ENCODE peak calls at places on chromosome 12, in four cellular contexts. One of them, this sample, is unnamed.

GRCh38 chr12:112939761-112940357 is 1.6 kb downstream of the OAS3 start:
- DNase-seq in mucosa of descending colon: no peak
- DNase-seq in activated CD4-positive, alpha-beta T cell treated with anti-CD3 and anti-CD28 coated beads, Interleukin-2, amount 10 ng/mL, durations not matched to agents 7 days and 5 days: peak; percentile 31
- DNase-seq in Calu3: no peak
- DNase-seq in this sample: no peak

GRCh38 chr12:1474059-1474537 is 120.3 kb downstream of the FBXL14 start:
- DNase-seq in activated CD4-positive, alpha-beta T cell treated with anti-CD3 and anti-CD28 coated beads, Interleukin-2, amount 10 ng/mL, durations not matched to agents 7 days and 5 days: no peak
- DNase-seq in mucosa of descending colon: no peak
- DNase-seq in Calu3: no peak
- DNase-seq in this sample: no peak

GRCh38 chr12:80704430-80704829 is 3.0 kb upstream of the MYF6 start:
- DNase-seq in mucosa of descending colon: no peak
- DNase-seq in Calu3: no peak
- DNase-seq in activated CD4-positive, alpha-beta T cell treated with anti-CD3 and anti-CD28 coated beads, Interleukin-2, amount 10 ng/mL, durations not matched to agents 7 days and 5 days: no peak
- DNase-seq in this sample: no peak

GRCh38 chr12:64669270-64669842 is 59.1 kb downstream of the RASSF3 start:
- DNase-seq in Calu3: peak; percentile 63
- DNase-seq in mucosa of descending colon: peak; percentile 50
- DNase-seq in activated CD4-positive, alpha-beta T cell treated with anti-CD3 and anti-CD28 coated beads, Interleukin-2, amount 10 ng/mL, durations not matched to agents 7 days and 5 days: peak; percentile 74
- DNase-seq in this sample: peak; percentile 9

GRCh38 chr12:20011200-20011599 is 357.1 kb upstream of the PDE3A start:
- DNase-seq in mucosa of descending colon: peak; percentile 92
- DNase-seq in activated CD4-positive, alpha-beta T cell treated with anti-CD3 and anti-CD28 coated beads, Interleukin-2, amount 10 ng/mL, durations not matched to agents 7 days and 5 days: no peak
- DNase-seq in Calu3: no peak
- DNase-seq in this sample: no peak

GRCh38 chr12:46908936-46909635 is 83.3 kb upstream of the SLC38A4 start:
- DNase-seq in Calu3: no peak
- DNase-seq in mucosa of descending colon: no peak
- DNase-seq in activated CD4-positive, alpha-beta T cell treated with anti-CD3 and anti-CD28 coated beads, Interleukin-2, amount 10 ng/mL, durations not matched to agents 7 days and 5 days: no peak
- DNase-seq in this sample: no peak

GRCh38 chr12:19191563-19191962 is 62.0 kb downstream of the PLEKHA5 start:
- DNase-seq in activated CD4-positive, alpha-beta T cell treated with anti-CD3 and anti-CD28 coated beads, Interleukin-2, amount 10 ng/mL, durations not matched to agents 7 days and 5 days: no peak
- DNase-seq in mucosa of descending colon: no peak
- DNase-seq in Calu3: no peak
- DNase-seq in this sample: no peak

GRCh38 chr12:77995436-77996167 is 164.9 kb downstream of the NAV3 start:
- DNase-seq in Calu3: no peak
- DNase-seq in mucosa of descending colon: no peak
- DNase-seq in activated CD4-positive, alpha-beta T cell treated with anti-CD3 and anti-CD28 coated beads, Interleukin-2, amount 10 ng/mL, durations not matched to agents 7 days and 5 days: no peak
- DNase-seq in this sample: no peak

GRCh38 chr12:47219243-47219642 is 139.5 kb upstream of the AMIGO2 start:
- DNase-seq in activated CD4-positive, alpha-beta T cell treated with anti-CD3 and anti-CD28 coated beads, Interleukin-2, amount 10 ng/mL, durations not matched to agents 7 days and 5 days: no peak
- DNase-seq in Calu3: no peak
- DNase-seq in mucosa of descending colon: no peak
- DNase-seq in this sample: no peak

GRCh38 chr12:57093412-57094193 is 4.7 kb downstream of the NAB2 start:
- DNase-seq in mucosa of descending colon: peak; percentile 62
- DNase-seq in activated CD4-positive, alpha-beta T cell treated with anti-CD3 and anti-CD28 coated beads, Interleukin-2, amount 10 ng/mL, durations not matched to agents 7 days and 5 days: peak; percentile 52
- DNase-seq in Calu3: peak; percentile 78
- DNase-seq in this sample: no peak

GRCh38 chr12:108850854-108851573 is 6.4 kb downstream of the SSH1 start:
- DNase-seq in mucosa of descending colon: no peak
- DNase-seq in activated CD4-positive, alpha-beta T cell treated with anti-CD3 and anti-CD28 coated beads, Interleukin-2, amount 10 ng/mL, durations not matched to agents 7 days and 5 days: no peak
- DNase-seq in Calu3: no peak
- DNase-seq in this sample: peak; percentile 69

GRCh38 chr12:50363141-50363540 is 33.3 kb downstream of the FAM186A start:
- DNase-seq in Calu3: no peak
- DNase-seq in activated CD4-positive, alpha-beta T cell treated with anti-CD3 and anti-CD28 coated beads, Interleukin-2, amount 10 ng/mL, durations not matched to agents 7 days and 5 days: no peak
- DNase-seq in mucosa of descending colon: no peak
- DNase-seq in this sample: no peak

GRCh38 chr12:59715434-59715833 is 119.6 kb downstream of the SLC16A7 start:
- DNase-seq in mucosa of descending colon: no peak
- DNase-seq in activated CD4-positive, alpha-beta T cell treated with anti-CD3 and anti-CD28 coated beads, Interleukin-2, amount 10 ng/mL, durations not matched to agents 7 days and 5 days: no peak
- DNase-seq in Calu3: no peak
- DNase-seq in this sample: no peak

GRCh38 chr12:93667672-93668071 is 9.5 kb upstream of the CRADD start:
- DNase-seq in activated CD4-positive, alpha-beta T cell treated with anti-CD3 and anti-CD28 coated beads, Interleukin-2, amount 10 ng/mL, durations not matched to agents 7 days and 5 days: no peak
- DNase-seq in Calu3: no peak
- DNase-seq in mucosa of descending colon: no peak
- DNase-seq in this sample: no peak

GRCh38 chr12:54579258-54579657 is 9.2 kb downstream of the PPP1R1A start:
- DNase-seq in activated CD4-positive, alpha-beta T cell treated with anti-CD3 and anti-CD28 coated beads, Interleukin-2, amount 10 ng/mL, durations not matched to agents 7 days and 5 days: no peak
- DNase-seq in Calu3: no peak
- DNase-seq in mucosa of descending colon: no peak
- DNase-seq in this sample: no peak

GRCh38 chr12:122830517-122831214 is 4.6 kb upstream of the HIP1R start:
- DNase-seq in activated CD4-positive, alpha-beta T cell treated with anti-CD3 and anti-CD28 coated beads, Interleukin-2, amount 10 ng/mL, durations not matched to agents 7 days and 5 days: no peak
- DNase-seq in mucosa of descending colon: peak; percentile 41
- DNase-seq in Calu3: peak; percentile 78
- DNase-seq in this sample: no peak

GRCh38 chr12:94817695-94818075 is 167.3 kb upstream of the TMCC3 start:
- DNase-seq in activated CD4-positive, alpha-beta T cell treated with anti-CD3 and anti-CD28 coated beads, Interleukin-2, amount 10 ng/mL, durations not matched to agents 7 days and 5 days: no peak
- DNase-seq in mucosa of descending colon: no peak
- DNase-seq in Calu3: no peak
- DNase-seq in this sample: no peak